ENCODE peak calls at places on chromosomes 3 and 15, in six cellular contexts. V is body of pancreas, X is upper lobe of right lung, D is HT1080, C is T-cell, Z is cardiac fibroblast. R is an unnamed sample.

GRCh38 chr3:151011427-151011826 is 38.9 kb upstream of the CLRN1 start:
- DNase-seq in Z (peak), C (no peak), V (no peak), X (no peak), D (peak), R (no peak)

GRCh38 chr3:39982665-39983357 is 173.4 kb downstream of the MYRIP start:
- DNase-seq in X (no peak), D (no peak), Z (no peak), C (no peak), V (peak), R (no peak)

GRCh38 chr3:45582407-45582806 is 12.1 kb upstream of the LIMD1 start:
- DNase-seq in V (no peak), D (peak), X (no peak), Z (peak), C (no peak), R (no peak)

GRCh38 chr3:186821429-186822367 is 15.4 kb upstream of the RFC4 start:
- DNase-seq in D (peak), Z (peak), V (no peak), X (no peak), C (no peak), R (no peak)

GRCh38 chr3:25044762-25045161 is 383.3 kb upstream of the RARB start:
- DNase-seq in Z (no peak), D (no peak), C (no peak), V (no peak), X (no peak), R (no peak)

GRCh38 chr15:67690936-67691335 is 134.4 kb upstream of the SKOR1 start:
- DNase-seq in D (peak), X (no peak), V (no peak), Z (peak), C (no peak), R (no peak)

GRCh38 chr15:65184305-65184943 is 718 bp downstream of the CLPX start:
- DNase-seq in Z (peak), V (peak), C (peak), X (peak), D (peak), R (peak)

GRCh38 chr3:114370537-114371174 is 76.8 kb downstream of the TIGIT start:
- DNase-seq in V (no peak), D (no peak), C (no peak), Z (no peak), X (no peak), R (no peak)

GRCh38 chr15:68228971-68229385 is 550 bp downstream of the CLN6 start:
- DNase-seq in D (no peak), Z (no peak), C (no peak), V (no peak), X (no peak), R (peak)

GRCh38 chr15:93349146-93349545 is 260.1 kb upstream of the RGMA start:
- DNase-seq in C (no peak), Z (no peak), D (no peak), V (no peak), X (no peak), R (no peak)

GRCh38 chr3:129708328-129708861 is 101.9 kb upstream of the PLXND1 start:
- DNase-seq in C (no peak), X (no peak), Z (no peak), V (no peak), D (no peak), R (no peak)

GRCh38 chr3:43852066-43852465 is 161.3 kb downstream of the ABHD5 start:
- DNase-seq in Z (no peak), D (peak), V (no peak), C (no peak), X (no peak), R (no peak)

GRCh38 chr3:175716451-175716850 is 857.3 kb downstream of the NAALADL2 start:
- DNase-seq in V (no peak), D (peak), X (no peak), Z (no peak), C (no peak), R (no peak)

GRCh38 chr3:100151024-100151707 is 36.9 kb upstream of the FILIP1L start:
- DNase-seq in D (no peak), V (no peak), C (no peak), X (no peak), Z (no peak), R (peak)

GRCh38 chr3:171996178-171996817 is 43.1 kb upstream of the FNDC3B start:
- DNase-seq in Z (no peak), X (no peak), C (no peak), V (no peak), D (no peak), R (no peak)

GRCh38 chr3:86793786-86794185 is 197.2 kb downstream of the VGLL3 start:
- DNase-seq in C (no peak), Z (peak), D (peak), V (no peak), X (no peak), R (no peak)

GRCh38 chr3:23806322-23807160 is 786 bp downstream of the UBE2E1 start:
- DNase-seq in C (no peak), Z (peak), X (peak), V (peak), D (no peak), R (peak)

GRCh38 chr3:9744162-9744561 is 5.6 kb upstream of the OGG1 start:
- DNase-seq in C (no peak), V (no peak), D (no peak), X (no peak), Z (no peak), R (no peak)

GRCh38 chr3:113002676-113003075 is 11.9 kb downstream of the GTPBP8 start:
- DNase-seq in C (peak), Z (no peak), X (no peak), V (no peak), D (peak), R (no peak)

GRCh38 chr3:30426319-30426993 is 179.9 kb upstream of the TGFBR2 start:
- DNase-seq in D (no peak), X (no peak), V (peak), C (no peak), Z (peak), R (peak)

GRCh38 chr3:56725175-56725574 is 42.1 kb upstream of the TASOR start:
- DNase-seq in V (no peak), Z (no peak), X (no peak), C (peak), D (no peak), R (no peak)

GRCh38 chr3:123341871-123342630 is 106.8 kb downstream of the ADCY5 start:
- DNase-seq in Z (no peak), X (peak), V (no peak), D (peak), C (no peak), R (no peak)

GRCh38 chr15:69780981-69781380 is 316.7 kb downstream of the TLE3 start:
- DNase-seq in X (no peak), Z (no peak), D (no peak), V (no peak), C (no peak), R (no peak)

GRCh38 chr15:73923156-73923487 is 3.1 kb upstream of the LOXL1 start:
- DNase-seq in X (no peak), V (no peak), D (no peak), Z (no peak), C (no peak), R (no peak)

GRCh38 chr15:39874890-39875549 is 45.0 kb downstream of the GPR176 start:
- DNase-seq in V (peak), Z (peak), X (no peak), D (peak), C (no peak), R (no peak)

GRCh38 chr3:183857863-183858262 is 26.8 kb downstream of the PARL start:
- DNase-seq in C (no peak), Z (peak), D (no peak), V (no peak), X (no peak), R (no peak)

R was measured in left ventricle myocardium superior.